ENCODE peak calls at places on chromosomes 6 and 20, in four cellular contexts. J is IMR-90, U is K562, H is HepG2. N is an unnamed sample.

GRCh38 chr6:138862491-138862890 is 66.6 kb downstream of the ECT2L start:
- DNase-seq in J (no peak), U (no peak), H (no peak), N (no peak)

GRCh38 chr6:119339941-119340456 is 9.6 kb downstream of the MAN1A1 start:
- DNase-seq in J (no peak), U (no peak), H (no peak), N (no peak)

GRCh38 chr6:53524455-53524815 is 20.5 kb downstream of the GCLC start:
- DNase-seq in J (peak; percentile 72), U (no peak), H (no peak), N (no peak)

GRCh38 chr20:63230800-63231268 is 4.9 kb upstream of the BIRC7 start:
- DNase-seq in J (peak; percentile 60), U (peak; percentile 48), H (peak; percentile 79), N (no peak)

GRCh38 chr6:134328792-134329191 is 10.9 kb upstream of the SGK1 start:
- DNase-seq in J (no peak), U (no peak), H (no peak), N (no peak)

GRCh38 chr6:159899994-159900745 is 9.4 kb downstream of the MAS1 start:
- DNase-seq in J (peak; percentile 93), U (no peak), H (no peak), N (no peak)

GRCh38 chr20:14879020-14879697 is 541.7 kb upstream of the FLRT3 start:
- DNase-seq in J (peak; percentile 24), U (no peak), H (peak; percentile 83), N (no peak)

GRCh38 chr20:24117386-24117785 is 128.8 kb upstream of the GGTLC1 start:
- DNase-seq in J (no peak), U (no peak), H (no peak), N (no peak)

GRCh38 chr6:64680446-64680845 is 1026.6 kb downstream of the EYS start:
- DNase-seq in J (peak; percentile 0), U (no peak), H (no peak), N (no peak)

GRCh38 chr6:14585689-14586088 is 468.1 kb downstream of the CD83 start:
- DNase-seq in J (no peak), U (no peak), H (no peak), N (no peak)

GRCh38 chr6:41728073-41728936 is 7.1 kb downstream of the TFEB start:
- DNase-seq in J (no peak), U (no peak), H (peak; percentile 58), N (no peak)

GRCh38 chr20:20624914-20625313 is 87.5 kb downstream of the RALGAPA2 start:
- DNase-seq in J (no peak), U (no peak), H (no peak), N (no peak)

GRCh38 chr20:61037498-61037897 is 214.6 kb upstream of the CDH4 start:
- DNase-seq in J (no peak), U (no peak), H (no peak), N (no peak)

GRCh38 chr6:149236584-149236983 is 80.9 kb upstream of the TAB2 start:
- DNase-seq in J (no peak), U (no peak), H (no peak), N (no peak)

DNA sequence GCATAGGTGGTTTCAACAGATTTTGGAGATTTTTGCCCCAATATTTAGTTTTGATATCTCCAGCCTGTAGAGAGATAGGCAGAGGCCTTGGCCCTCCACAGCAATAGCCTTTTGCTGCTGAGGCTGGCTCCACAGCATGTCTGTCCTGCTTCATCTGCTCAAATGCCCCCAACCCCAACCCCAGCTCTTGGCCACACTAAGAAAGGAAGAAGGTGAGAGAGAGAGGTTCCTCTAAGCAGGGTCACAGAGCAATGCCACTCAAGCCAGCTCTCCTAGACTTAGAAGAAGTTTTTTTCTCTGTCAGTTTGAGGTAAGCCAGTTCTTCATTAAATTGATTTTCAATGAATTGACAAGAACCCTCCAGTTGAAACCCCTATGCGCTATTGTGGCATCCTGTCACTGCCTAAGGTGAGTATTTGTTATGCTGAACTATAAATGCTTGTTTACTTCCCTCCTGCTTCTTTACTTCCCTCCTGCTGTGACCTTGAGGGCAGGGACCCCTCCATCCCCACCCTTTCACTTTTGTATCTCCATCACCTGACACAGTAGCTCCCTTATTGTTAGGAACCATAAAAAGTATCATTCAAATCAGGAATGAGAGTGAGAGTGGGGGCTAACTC is 366.2 kb upstream of the CNR1 start:
- DNase-seq in J (no peak), U (no peak), H (no peak), N (no peak)
- TF ChIP-seq MXI1 in J (no peak), U (no peak), H (no peak), N (no peak)

GRCh38 chr6:30614044-30614842 is 2.8 kb downstream of the PPP1R10 start:
- DNase-seq in J (no peak), U (no peak), H (no peak), N (no peak)

GRCh38 chr6:30616811-30617564 is at the start of gene PPP1R10:
- DNase-seq in J (peak; percentile 100), U (peak; percentile 96), H (peak; percentile 100), N (peak; percentile 100)

GRCh38 chr6:30615958-30616810 is 859 bp downstream of the PPP1R10 start:
- DNase-seq in J (no peak), U (peak; percentile 47), H (peak; percentile 61), N (no peak)

GRCh38 chr6:30614843-30615218 is 2.2 kb downstream of the PPP1R10 start:
- DNase-seq in J (peak; percentile 98), U (peak; percentile 84), H (peak; percentile 99), N (peak; percentile 90)

DNA sequence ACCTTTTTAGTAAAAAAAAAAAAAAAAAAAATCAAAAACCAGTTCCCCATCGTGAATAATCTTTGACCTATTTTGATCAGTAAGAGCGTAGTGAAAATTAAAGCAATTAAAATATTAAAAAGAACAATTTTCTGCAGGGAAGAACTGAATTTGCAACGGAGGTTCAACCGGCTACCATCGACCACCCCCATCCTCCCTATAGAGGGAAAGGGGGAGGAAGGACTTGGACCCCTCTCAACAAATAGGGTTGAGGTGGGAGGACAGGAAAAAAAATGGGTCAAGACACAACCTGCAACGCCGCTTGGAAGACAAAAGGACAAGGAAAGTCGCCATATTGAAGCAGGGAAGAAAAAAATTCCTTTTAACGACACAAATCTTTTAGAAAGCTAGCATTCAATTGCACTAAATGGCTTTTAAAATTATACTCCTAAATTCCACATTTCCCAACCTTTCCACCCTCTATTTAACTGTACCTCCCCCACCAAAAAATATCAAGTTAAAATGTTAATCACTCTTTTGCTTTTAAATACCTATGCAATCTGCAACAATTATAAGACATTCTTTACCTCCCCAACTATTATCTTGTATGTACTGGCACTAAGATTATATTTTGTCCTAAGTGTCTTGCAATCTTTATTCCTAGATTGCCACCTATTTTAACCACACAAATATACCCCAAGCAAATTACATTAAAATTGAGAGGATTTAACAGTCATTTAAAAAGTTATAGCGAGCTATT is 1.7 kb downstream of the PPP1R10 start:
- DNase-seq in J (peak; percentile 91), U (no peak), H (peak; percentile 83), N (no peak)
- TF ChIP-seq CEBPB in J (no peak), U (no peak), H (no peak), N (no peak)

DNA sequence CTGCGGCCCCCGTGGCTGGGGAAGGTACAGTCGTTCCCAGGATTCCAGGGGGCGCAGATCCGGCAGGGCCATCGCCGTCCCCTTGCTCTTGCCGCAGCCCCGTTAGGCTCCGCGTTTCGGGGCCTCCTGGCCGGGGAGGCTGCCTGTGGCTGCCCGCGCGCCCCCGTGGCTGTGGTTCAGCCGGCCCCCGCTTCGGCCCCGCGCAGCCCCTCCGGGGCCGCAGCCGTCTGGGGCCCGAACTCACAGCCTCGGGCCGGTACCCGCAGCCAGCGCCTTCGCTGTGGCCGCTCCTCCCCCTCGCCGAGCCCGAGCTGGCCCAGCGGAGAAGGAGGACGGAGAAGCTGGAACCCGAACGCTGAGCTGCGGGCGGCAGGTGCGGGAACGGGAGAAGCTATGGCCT is 1826.9 kb upstream of the DEFB115 start:
- DNase-seq in J (no peak), U (no peak), H (no peak), N (no peak)
- TF ChIP-seq MXI1 in J (no peak), U (no peak), H (no peak), N (no peak)

GRCh38 chr20:2535711-2536561 is 437 bp upstream of the TMC2 start:
- DNase-seq in J (no peak), U (no peak), H (no peak), N (no peak)
- TF ChIP-seq CEBPB in J (no peak), U (no peak), H (no peak), N (no peak)

GRCh38 chr6:32814145-32814544 is 2.7 kb downstream of the HLA-DOB start:
- DNase-seq in J (no peak), U (no peak), H (no peak), N (no peak)
- TF ChIP-seq MXI1 in J (no peak), U (no peak), H (no peak), N (no peak)

N was measured in GM12878.